ENCODE peak calls at places on chromosomes 5 and 9, in five cellular contexts. U, M, E, X and K are unnamed samples.

GRCh38 chr5:66958126-66958983 is 238.2 kb downstream of the CD180 start:
- DNase-seq in U (no peak), M (no peak), E (peak; percentile 80), X (no peak), K (no peak)

GRCh38 chr5:127294829-127295228 is 4.2 kb downstream of the MEGF10 start:
- DNase-seq in U (no peak), M (no peak), E (no peak), X (no peak), K (no peak)

GRCh38 chr9:112248722-112249121 is 73.6 kb upstream of the SUSD1 start:
- DNase-seq in U (no peak), M (no peak), E (peak; percentile 51), X (no peak), K (no peak)

GRCh38 chr5:94908889-94909480 is 290.5 kb downstream of the SLF1 start:
- DNase-seq in U (no peak), M (no peak), E (peak; percentile 37), X (no peak), K (peak; percentile 7)

GRCh38 chr5:142900926-142901325 is 130.7 kb downstream of the ARHGAP26 start:
- DNase-seq in U (no peak), M (no peak), E (peak; percentile 97), X (no peak), K (no peak)

GRCh38 chr9:15622596-15622995 is 69.8 kb downstream of the CCDC171 start:
- DNase-seq in U (no peak), M (no peak), E (peak; percentile 46), X (peak; percentile 39), K (no peak)

GRCh38 chr5:140004174-140004573 is 38.9 kb downstream of the NRG2 start:
- DNase-seq in U (no peak), M (no peak), E (no peak), X (no peak), K (no peak)

GRCh38 chr5:9320652-9321051 is 225.2 kb downstream of the SEMA5A start:
- DNase-seq in U (no peak), M (no peak), E (no peak), X (no peak), K (no peak)

GRCh38 chr5:372911-373709 is 51.6 kb downstream of the AHRR start:
- DNase-seq in U (no peak), M (no peak), E (no peak), X (no peak), K (no peak)

GRCh38 chr9:135992486-135993408 is 31.6 kb upstream of the UBAC1 start:
- DNase-seq in U (no peak), M (peak; percentile 52), E (peak; percentile 84), X (peak; percentile 77), K (peak; percentile 41)

GRCh38 chr5:133944263-133945230 is 23.9 kb downstream of the C5orf15 start:
- DNase-seq in U (no peak), M (no peak), E (peak; percentile 44), X (peak; percentile 81), K (no peak)

GRCh38 chr9:92762781-92763708 is 1.6 kb downstream of the BICD2 start:
- DNase-seq in U (no peak), M (no peak), E (no peak), X (no peak), K (no peak)

GRCh38 chr9:135879619-135880018 is 27.7 kb downstream of the CAMSAP1 start:
- DNase-seq in U (no peak), M (no peak), E (no peak), X (no peak), K (no peak)

GRCh38 chr5:73393606-73394489 is 54.7 kb downstream of the FOXD1 start:
- DNase-seq in U (no peak), M (no peak), E (no peak), X (peak; percentile 50), K (no peak)